ENCODE peak calls at places on chromosomes 2 and 18, in seven cellular contexts. C, O, G, V, U, J and H are unnamed samples.

GRCh38 chr2:230898016-230898415 is 27.0 kb downstream of the GPR55 start:
- DNase-seq in J (no peak), G (peak; percentile 5), U (no peak), O (no peak), C (no peak), V (no peak), H (no peak)

GRCh38 chr2:65299246-65299645 is 71.6 kb downstream of the ACTR2 start:
- DNase-seq in C (no peak), V (no peak), G (no peak), U (no peak), J (no peak), O (peak; percentile 74), H (peak; percentile 49)

GRCh38 chr18:60122339-60122738 is 222.5 kb downstream of the PMAIP1 start:
- DNase-seq in G (no peak), V (no peak), U (no peak), O (no peak), J (no peak), C (no peak), H (no peak)

GRCh38 chr2:236769981-236770671 is 200.5 kb downstream of the ACKR3 start:
- DNase-seq in C (no peak), O (peak; percentile 87), V (no peak), G (no peak), J (no peak), U (no peak), H (no peak)

GRCh38 chr2:29417630-29418029 is 302.4 kb downstream of the CLIP4 start:
- DNase-seq in O (no peak), G (no peak), C (no peak), J (no peak), U (no peak), V (no peak), H (no peak)

GRCh38 chr2:217356795-217357194 is 496.9 kb upstream of the TNP1 start:
- DNase-seq in O (no peak), G (no peak), C (no peak), V (peak; percentile 83), U (no peak), J (peak; percentile 14), H (peak; percentile 65)

GRCh38 chr2:76958749-76959148 is 563.4 kb downstream of the LRRTM4 start:
- DNase-seq in O (no peak), J (no peak), U (no peak), V (no peak), C (no peak), G (no peak), H (no peak)

GRCh38 chr2:20444113-20444992 is 2.5 kb upstream of the RHOB start:
- DNase-seq in V (no peak), J (peak; percentile 47), C (no peak), G (peak; percentile 18), O (no peak), U (no peak), H (no peak)

GRCh38 chr2:1914541-1915165 is 170.3 kb upstream of the PXDN start:
- DNase-seq in U (no peak), O (no peak), J (no peak), G (no peak), C (no peak), V (no peak), H (no peak)

GRCh38 chr2:101473911-101474751 is 781 bp downstream of the RFX8 start:
- DNase-seq in C (no peak), G (peak; percentile 16), V (peak; percentile 15), J (peak; percentile 28), O (peak; percentile 45), U (peak; percentile 68), H (peak; percentile 68)

GRCh38 chr18:9712606-9713005 is 4.5 kb downstream of the RAB31 start:
- DNase-seq in G (no peak), V (no peak), U (no peak), C (no peak), J (no peak), O (no peak), H (no peak)

GRCh38 chr2:136441979-136442378 is 323.4 kb upstream of the THSD7B start:
- DNase-seq in C (no peak), J (no peak), O (no peak), V (no peak), G (no peak), U (no peak), H (no peak)

GRCh38 chr2:50613161-50613560 is 418.8 kb downstream of the NRXN1 start:
- DNase-seq in C (no peak), J (no peak), G (no peak), U (no peak), V (no peak), O (peak; percentile 80), H (no peak)

GRCh38 chr2:156803243-156803642 is 367.1 kb downstream of the GPD2 start:
- DNase-seq in U (no peak), C (no peak), V (peak; percentile 2), J (no peak), G (no peak), O (no peak), H (no peak)

GRCh38 chr2:74942263-74942662 is 16.2 kb upstream of the POLE4 start:
- DNase-seq in V (no peak), C (no peak), O (no peak), J (no peak), G (no peak), U (no peak), H (no peak)

GRCh38 chr2:226795281-226796011 is 4.2 kb downstream of the IRS1 start:
- DNase-seq in O (peak; percentile 56), U (peak; percentile 54), J (peak; percentile 30), G (no peak), V (peak; percentile 29), C (peak; percentile 31), H (peak; percentile 48)

GRCh38 chr2:39649491-39649890 is 16.2 kb upstream of the TMEM178A start:
- DNase-seq in J (no peak), V (peak; percentile 61), O (no peak), G (no peak), C (no peak), U (no peak), H (no peak)

GRCh38 chr2:199914372-199914958 is 3.4 kb downstream of the C2orf69 start:
- DNase-seq in C (no peak), U (no peak), J (no peak), V (no peak), G (no peak), O (no peak), H (no peak)

GRCh38 chr2:62340981-62341624 is 145.2 kb downstream of the B3GNT2 start:
- DNase-seq in J (peak; percentile 35), V (peak; percentile 44), C (no peak), O (no peak), G (peak; percentile 14), U (peak; percentile 87), H (no peak)

GRCh38 chr2:38436227-38436664 is 59.2 kb upstream of the ATL2 start:
- DNase-seq in V (peak; percentile 36), O (no peak), J (no peak), G (no peak), C (no peak), U (no peak), H (no peak)

DNA sequence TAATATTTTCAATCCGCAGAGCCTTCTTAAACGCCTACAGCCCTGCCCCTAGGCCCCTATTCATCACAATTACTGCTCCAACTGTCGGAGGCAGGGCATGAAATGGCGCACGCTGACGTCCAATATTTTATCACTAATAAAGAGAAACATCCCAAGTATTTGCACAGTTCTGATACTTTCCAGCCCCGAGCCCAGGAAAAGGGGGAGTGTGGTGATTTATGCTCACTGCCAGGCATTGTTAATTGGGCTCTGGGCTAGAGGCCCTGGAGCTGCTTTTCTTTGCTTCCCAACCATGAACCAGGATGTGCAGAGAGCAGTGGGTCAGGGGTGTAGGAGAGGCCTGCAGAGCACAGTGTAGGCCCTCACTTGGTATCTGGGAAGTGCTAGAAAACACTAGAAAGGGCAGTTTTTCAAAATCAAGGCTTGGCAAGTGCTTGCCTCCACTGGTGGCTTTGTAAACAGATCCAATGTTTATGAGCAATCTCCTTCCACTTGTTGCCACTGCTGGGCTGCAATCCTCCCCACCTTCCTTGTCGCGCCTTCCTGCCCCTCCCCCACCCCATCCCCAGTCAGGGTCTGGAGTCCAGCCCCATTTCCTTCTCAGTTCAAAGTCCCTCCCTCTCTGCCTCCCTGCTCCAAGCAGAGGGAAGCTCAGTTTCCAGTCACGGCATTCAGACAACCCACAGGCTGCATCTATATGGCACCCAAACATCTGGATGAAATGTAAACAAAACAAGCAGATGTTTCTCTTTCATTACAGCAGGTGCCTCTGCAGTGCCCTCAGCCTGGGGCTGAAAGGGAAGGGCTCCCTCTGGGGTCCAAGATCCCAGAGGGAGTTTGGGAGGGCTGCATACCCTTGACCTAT is 83.9 kb upstream of the PKDCC start:
- DNase-seq in G (peak; percentile 85), J (peak; percentile 56), C (no peak), V (peak; percentile 36), O (peak; percentile 26), U (no peak), H (peak; percentile 91)
- H3K27me3 ChIP-seq in G (no peaks in the 10 kb centered on the region), J (no peaks in the 10 kb centered on the region), C (no peaks in the 10 kb centered on the region), V (no peaks in the 10 kb centered on the region), O (peaks cover 45% of the 10 kb centered on the region), U (no peaks in the 10 kb centered on the region), H (no peaks in the 10 kb centered on the region)

GRCh38 chr2:42105330-42106256 is 57.8 kb downstream of the PKDCC start:
- DNase-seq in G (peak; percentile 67), J (no peak), C (no peak), U (peak; percentile 62), V (no peak), O (no peak), H (no peak)
- H3K4me3 ChIP-seq in G (no peak overlapping the region), J (no peak overlapping the region), C (no peak overlapping the region), U (no peak overlapping the region), V (no peak overlapping the region), O (no peak overlapping the region), H (no peak overlapping the region)

DNA sequence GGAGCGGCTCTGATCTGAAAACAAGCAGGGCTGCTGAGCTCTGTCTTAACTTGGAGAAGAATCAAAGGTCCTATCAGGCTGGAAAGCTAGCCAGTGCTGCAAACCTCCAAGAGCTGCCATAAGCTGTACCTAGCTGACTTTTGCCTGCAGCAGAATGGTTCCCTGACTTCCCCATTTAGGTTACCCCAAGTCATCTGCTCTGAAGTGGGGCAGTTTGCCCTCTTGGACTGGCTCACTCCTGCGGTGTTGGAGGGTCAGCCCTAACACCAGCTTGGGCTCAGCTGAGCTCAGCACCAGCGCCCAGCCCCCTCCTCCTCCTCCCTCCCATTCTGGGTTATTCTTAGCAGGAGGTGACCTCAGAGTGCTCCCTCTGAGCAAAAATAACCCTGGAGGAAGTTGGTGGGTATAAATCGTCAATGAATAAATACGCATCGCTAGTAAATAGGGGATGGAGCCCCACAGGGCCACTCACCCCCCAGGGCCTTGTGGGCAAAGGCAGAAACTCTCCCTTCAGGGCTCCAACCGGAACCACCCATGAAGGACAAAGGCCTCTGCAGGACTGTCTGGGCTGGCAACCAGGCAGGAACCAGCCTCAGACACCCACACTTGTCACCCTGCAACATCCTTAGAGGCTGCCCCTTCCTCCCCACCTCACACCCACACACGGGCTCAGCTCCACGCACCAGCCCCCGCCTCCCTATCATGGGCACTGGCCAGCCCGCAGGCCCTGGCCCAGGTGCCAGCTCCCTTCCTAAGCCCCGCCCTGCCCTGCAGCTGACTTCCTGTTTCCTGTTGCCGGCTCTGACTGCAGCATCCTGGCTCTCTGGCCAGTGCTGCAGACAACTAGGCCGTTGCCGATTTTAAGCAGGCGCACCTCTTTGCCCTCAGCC is 46.9 kb downstream of the DNMT3A start:
- DNase-seq in U (peak; percentile 87), O (peak; percentile 24), C (peak; percentile 65), V (peak; percentile 54), J (peak; percentile 65), G (peak; percentile 80), H (peak; percentile 67)
- TF ChIP-seq POLR2A in U (no peak), O (no peak), C (peak; percentile 48), V (no peak), J (no peak), G (peak; percentile 39), H (no peak)

DNA sequence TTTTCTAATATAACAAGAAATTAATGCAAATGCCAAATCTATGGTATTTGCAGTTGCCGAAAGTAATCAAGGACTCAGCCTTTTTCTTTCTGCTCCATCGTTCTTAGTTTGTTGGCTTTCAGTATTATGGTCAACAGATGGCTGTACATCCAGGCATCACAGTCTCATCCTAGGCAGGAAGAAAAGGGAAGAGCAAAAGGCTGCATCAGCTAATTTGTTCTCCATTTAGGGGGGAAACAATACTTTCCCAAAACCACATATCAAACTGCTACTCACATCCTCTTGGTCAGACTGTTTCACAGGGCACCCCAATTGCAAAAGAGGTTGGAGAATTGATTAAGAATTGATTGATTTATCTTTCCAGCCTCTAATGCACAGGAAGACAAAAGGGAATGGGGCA is 89.3 kb downstream of the MDH1 start:
- DNase-seq in O (no peak), J (no peak), G (no peak), U (no peak), C (no peak), V (no peak), H (no peak)
- H3K27me3 ChIP-seq in O (peaks cover 3% of the 10 kb centered on the region), J (no peaks in the 10 kb centered on the region), G (peaks cover 3% of the 10 kb centered on the region), U (no peaks in the 10 kb centered on the region), C (no peaks in the 10 kb centered on the region), V (no peaks in the 10 kb centered on the region), H (no peaks in the 10 kb centered on the region)